ENCODE peak calls at places on chromosomes 3 and 15, in seven cellular contexts. Y is activated naive CD4-positive, alpha-beta T cell treated with anti-CD3 and anti-CD28 coated beads, Interleukin-2, amount 10 ng/mL, durations not matched to agents 7 days and 5 days; U is stimulated activated CD8-positive, alpha-beta memory T cell treated with anti-CD3 and anti-CD28 coated beads, Interleukin-15, amount 100 ng/mL, for 1 hour; A is KBM-7; R is psoas muscle; P is Kasumi-1; N is stimulated activated CD4-positive, alpha-beta T cell treated with anti-CD3 and anti-CD28 coated beads, Interleukin-2, amount 100 ng/mL, for 48 hours. L is an unnamed sample.

GRCh38 chr15:62495670-62496328 is 330.7 kb upstream of the C2CD4B start:
- DNase-seq in Y (no peak), U (no peak), A (no peak), R (peak), P (no peak), N (no peak), L (no peak)

GRCh38 chr3:179450321-179450720 is 949 bp downstream of the GNB4 start:
- DNase-seq in Y (no peak), U (no peak), A (peak), R (no peak), P (peak), N (no peak), L (peak)

GRCh38 chr15:36278219-36278618 is 301.2 kb upstream of the CDIN1 start:
- DNase-seq in Y (no peak), U (no peak), A (peak), R (no peak), P (no peak), N (no peak), L (peak)

GRCh38 chr3:177493091-177493490 is 295.8 kb upstream of the TBL1XR1 start:
- DNase-seq in Y (no peak), U (no peak), A (no peak), R (no peak), P (no peak), N (no peak), L (no peak)

GRCh38 chr15:40421246-40422157 is 15.9 kb downstream of the IVD start:
- DNase-seq in Y (peak), U (peak), A (peak), R (peak), P (peak), N (peak), L (peak)

GRCh38 chr15:93152951-93153350 is 63.9 kb upstream of the RGMA start:
- DNase-seq in Y (no peak), U (no peak), A (no peak), R (peak), P (no peak), N (no peak), L (no peak)

GRCh38 chr15:68592548-68592947 is 13.8 kb downstream of the CORO2B start:
- DNase-seq in Y (no peak), U (no peak), A (no peak), R (no peak), P (no peak), N (no peak), L (no peak)

GRCh38 chr15:70358871-70359647 is 261.3 kb upstream of the TLE3 start:
- DNase-seq in Y (no peak), U (no peak), A (no peak), R (no peak), P (no peak), N (no peak), L (no peak)

GRCh38 chr15:45714501-45715488 is 80.0 kb downstream of the SQOR start:
- DNase-seq in Y (peak), U (peak), A (peak), R (peak), P (peak), N (peak), L (peak)